ENCODE peak calls at places on chromosomes 7 and 10, in four cellular contexts. One of them, this sample, is unnamed. For H3K36me3 and H3K4me1, the result is how much of the 10 kb centered on the place peaks cover.

GRCh38 chr10:34121974-34122282 is 693.2 kb downstream of the PARD3 start:
- DNase-seq in psoas muscle: no peak
- DNase-seq in hepatocyte: no peak
- DNase-seq in fibroblast of lung: peak
- DNase-seq in this sample: no peak

GRCh38 chr7:27933691-27934565 is 194.0 kb downstream of the TAX1BP1 start:
- DNase-seq in hepatocyte: no peak
- DNase-seq in psoas muscle: no peak
- DNase-seq in fibroblast of lung: no peak
- DNase-seq in this sample: no peak

GRCh38 chr7:47578581-47579270 is 3.2 kb downstream of the TNS3 start:
- DNase-seq in hepatocyte: peak
- DNase-seq in psoas muscle: no peak
- DNase-seq in fibroblast of lung: peak
- DNase-seq in this sample: no peak

GRCh38 chr10:47371629-47372485 is 12.2 kb downstream of the ZNF488 start:
- DNase-seq in fibroblast of lung: no peak
- DNase-seq in psoas muscle: no peak
- DNase-seq in hepatocyte: no peak
- DNase-seq in this sample: no peak

GRCh38 chr7:14836571-14837189 is 65.9 kb downstream of the DGKB start:
- DNase-seq in hepatocyte: peak
- DNase-seq in psoas muscle: peak
- DNase-seq in fibroblast of lung: peak
- DNase-seq in this sample: no peak

GRCh38 chr10:90621577-90621976 is 236.3 kb downstream of the HTR7 start:
- DNase-seq in psoas muscle: no peak
- DNase-seq in hepatocyte: peak
- DNase-seq in fibroblast of lung: peak
- DNase-seq in this sample: no peak

GRCh38 chr7:75889826-75890225 is 11.0 kb downstream of the RHBDD2 start:
- DNase-seq in fibroblast of lung: no peak
- DNase-seq in hepatocyte: no peak
- DNase-seq in psoas muscle: no peak
- DNase-seq in this sample: no peak

GRCh38 chr10:112585052-112585451 is 138.0 kb downstream of the VTI1A start:
- DNase-seq in fibroblast of lung: peak
- DNase-seq in psoas muscle: no peak
- DNase-seq in hepatocyte: no peak
- DNase-seq in this sample: peak

GRCh38 chr7:132377043-132377442 is 199.2 kb downstream of the PLXNA4 start:
- DNase-seq in hepatocyte: peak
- DNase-seq in fibroblast of lung: peak
- DNase-seq in psoas muscle: no peak
- DNase-seq in this sample: no peak

GRCh38 chr10:119657725-119658124 is 6.5 kb downstream of the BAG3 start:
- DNase-seq in hepatocyte: peak
- DNase-seq in fibroblast of lung: peak
- DNase-seq in psoas muscle: no peak
- DNase-seq in this sample: no peak

GRCh38 chr10:70272925-70273316 is 10.9 kb downstream of the NPFFR1 start:
- DNase-seq in fibroblast of lung: peak
- DNase-seq in hepatocyte: no peak
- DNase-seq in psoas muscle: no peak
- DNase-seq in this sample: no peak

GRCh38 chr10:59325116-59325515 is 37.2 kb downstream of the FAM13C start:
- DNase-seq in psoas muscle: no peak
- DNase-seq in fibroblast of lung: no peak
- DNase-seq in hepatocyte: no peak
- DNase-seq in this sample: no peak

GRCh38 chr7:107538001-107538400 is 25.7 kb downstream of the COG5 start:
- DNase-seq in fibroblast of lung: no peak
- DNase-seq in hepatocyte: no peak
- DNase-seq in psoas muscle: no peak
- DNase-seq in this sample: no peak

GRCh38 chr7:133512560-133512959 is 259.7 kb downstream of the EXOC4 start:
- DNase-seq in hepatocyte: no peak
- DNase-seq in fibroblast of lung: peak
- DNase-seq in psoas muscle: no peak
- DNase-seq in this sample: no peak

GRCh38 chr7:143372070-143372469 is 9.1 kb upstream of the ZYX start:
- DNase-seq in psoas muscle: peak
- DNase-seq in hepatocyte: no peak
- DNase-seq in fibroblast of lung: peak
- DNase-seq in this sample: no peak

GRCh38 chr7:2965745-2966270 is 77.9 kb downstream of the CARD11 start:
- DNase-seq in psoas muscle: no peak
- DNase-seq in hepatocyte: no peak
- DNase-seq in fibroblast of lung: no peak
- DNase-seq in this sample: no peak

DNA sequence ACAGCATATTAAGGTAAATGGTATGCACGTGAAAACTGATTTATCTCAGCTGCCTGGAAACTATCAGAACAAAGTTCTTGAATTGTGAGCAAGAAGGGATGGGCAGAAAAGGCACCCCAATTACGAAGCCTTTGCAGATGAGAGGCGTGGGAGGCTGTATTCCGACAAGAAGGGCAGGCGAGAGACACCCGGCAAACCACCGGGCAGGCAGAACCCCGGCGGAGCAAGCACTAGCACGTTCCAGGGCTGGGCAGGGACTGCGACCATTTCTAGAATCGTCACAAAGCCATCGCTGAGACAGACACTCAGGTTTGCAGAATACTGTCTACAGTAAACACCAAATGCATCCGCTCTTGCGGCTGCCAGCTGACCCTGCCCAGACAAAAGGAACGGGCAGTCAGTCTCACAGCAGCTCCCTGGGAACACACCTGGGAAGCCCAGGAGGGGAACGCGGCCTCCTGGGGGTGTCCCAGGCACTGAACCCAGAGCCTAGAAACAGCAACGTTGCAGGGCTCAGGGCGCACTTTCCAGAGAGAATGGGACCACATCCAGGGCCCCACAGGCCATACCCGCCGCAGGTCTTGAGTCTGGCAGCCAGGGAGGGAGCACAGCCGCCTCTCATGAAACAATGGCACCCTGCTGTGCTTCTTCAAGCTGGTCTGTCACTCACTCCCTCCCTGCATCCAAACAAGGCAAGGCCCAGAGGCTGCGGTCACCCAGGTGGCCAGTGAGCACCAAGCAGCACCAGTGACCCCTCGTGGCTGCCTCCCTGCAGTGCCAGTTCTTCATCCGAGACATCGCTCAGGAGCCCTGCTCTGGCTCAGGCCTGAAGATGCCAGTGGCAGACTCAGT is 261.9 kb downstream of the PTPRN2 start:
- DNase-seq in fibroblast of lung: no peak
- DNase-seq in hepatocyte: peak
- DNase-seq in psoas muscle: no peak
- DNase-seq in this sample: no peak
- TF ChIP-seq CTCF in fibroblast of lung: no peak
- TF ChIP-seq CTCF in hepatocyte: peak
- TF ChIP-seq CTCF in psoas muscle: peak
- TF ChIP-seq CTCF in this sample: no peak

DNA sequence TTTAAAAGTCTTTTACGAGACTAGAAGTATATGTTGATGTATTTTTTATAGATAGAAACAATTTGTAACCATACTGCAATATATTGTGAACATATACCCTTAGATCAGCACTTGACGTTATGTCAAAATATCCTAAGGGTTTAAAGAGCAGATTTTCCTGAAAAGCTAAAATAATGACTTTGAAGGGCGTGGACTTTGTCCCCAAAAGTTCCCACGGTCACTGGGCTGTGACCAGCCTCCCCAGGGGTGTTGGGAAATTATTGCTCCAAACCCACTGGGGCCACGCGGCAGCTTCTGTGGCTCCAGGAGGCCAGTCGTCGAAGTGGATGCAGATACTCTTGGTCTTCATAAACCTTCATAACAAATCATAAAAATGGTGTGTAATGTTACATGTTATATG is 29.9 kb downstream of the DNAJB6 start:
- DNase-seq in hepatocyte: no peak
- DNase-seq in psoas muscle: no peak
- DNase-seq in fibroblast of lung: no peak
- DNase-seq in this sample: no peak
- H3K36me3 ChIP-seq in hepatocyte: under half
- H3K36me3 ChIP-seq in psoas muscle: under half
- H3K36me3 ChIP-seq in fibroblast of lung: under half
- H3K36me3 ChIP-seq in this sample: half or more

GRCh38 chr10:12606461-12606860 is 257.1 kb downstream of the CAMK1D start:
- DNase-seq in psoas muscle: no peak
- DNase-seq in fibroblast of lung: no peak
- DNase-seq in hepatocyte: no peak
- DNase-seq in this sample: no peak
- H3K4me1 ChIP-seq in psoas muscle: under half
- H3K4me1 ChIP-seq in fibroblast of lung: under half
- H3K4me1 ChIP-seq in hepatocyte: under half
- H3K4me1 ChIP-seq in this sample: under half

GRCh38 chr7:42843209-42843800 is 68.6 kb downstream of the C7orf25 start:
- DNase-seq in psoas muscle: no peak
- DNase-seq in hepatocyte: peak
- DNase-seq in fibroblast of lung: peak
- DNase-seq in this sample: no peak
- TF ChIP-seq CTCF in psoas muscle: peak
- TF ChIP-seq CTCF in hepatocyte: peak
- TF ChIP-seq CTCF in fibroblast of lung: peak
- TF ChIP-seq CTCF in this sample: peak

DNA sequence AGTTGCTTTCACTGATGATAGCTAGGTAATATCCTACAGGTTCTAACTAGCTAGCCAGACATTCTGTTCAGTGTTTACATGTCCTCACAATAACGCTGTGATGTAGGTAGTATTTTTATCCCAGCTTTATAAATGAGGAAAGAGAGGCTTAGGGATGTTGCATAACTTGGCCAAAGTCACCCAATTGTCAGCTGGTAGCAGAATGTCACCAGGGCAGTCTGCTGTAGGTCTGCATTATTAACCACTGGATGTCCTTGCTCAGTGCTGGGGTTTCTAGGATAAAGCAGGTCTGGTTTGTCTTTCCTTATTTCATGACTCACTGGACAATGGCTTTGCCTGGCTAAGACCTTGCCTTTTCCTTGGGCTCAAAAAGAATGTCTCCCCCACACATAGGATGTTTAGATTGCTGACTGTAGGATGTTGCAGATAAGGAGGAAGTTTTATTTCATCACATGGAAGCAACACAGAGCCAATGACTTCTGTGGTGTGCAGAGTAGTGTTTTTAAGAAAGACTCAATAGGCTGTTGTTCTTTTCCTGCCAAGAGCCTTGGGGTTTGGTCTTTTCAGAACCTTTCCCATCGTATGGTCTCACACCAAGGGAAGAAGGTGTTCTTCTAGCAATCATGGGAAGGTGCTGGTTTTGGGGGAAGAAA is 29.4 kb downstream of the WDFY4 start:
- DNase-seq in fibroblast of lung: no peak
- DNase-seq in psoas muscle: no peak
- DNase-seq in hepatocyte: no peak
- DNase-seq in this sample: no peak
- H3K36me3 ChIP-seq in fibroblast of lung: under half
- H3K36me3 ChIP-seq in psoas muscle: under half
- H3K36me3 ChIP-seq in hepatocyte: under half
- H3K36me3 ChIP-seq in this sample: under half

GRCh38 chr10:3806603-3807002 is 21.6 kb upstream of the KLF6 start:
- DNase-seq in hepatocyte: peak
- DNase-seq in fibroblast of lung: peak
- DNase-seq in psoas muscle: no peak
- DNase-seq in this sample: no peak

GRCh38 chr10:3807221-3807927 is 22.4 kb upstream of the KLF6 start:
- DNase-seq in fibroblast of lung: no peak
- DNase-seq in psoas muscle: no peak
- DNase-seq in hepatocyte: no peak
- DNase-seq in this sample: no peak

GRCh38 chr10:3805791-3806381 is 20.9 kb upstream of the KLF6 start:
- DNase-seq in hepatocyte: peak
- DNase-seq in psoas muscle: no peak
- DNase-seq in fibroblast of lung: peak
- DNase-seq in this sample: peak

GRCh38 chr10:3808689-3809199 is 23.7 kb upstream of the KLF6 start:
- DNase-seq in hepatocyte: no peak
- DNase-seq in psoas muscle: no peak
- DNase-seq in fibroblast of lung: no peak
- DNase-seq in this sample: no peak

GRCh38 chr10:3807928-3808496 is 23.0 kb upstream of the KLF6 start:
- DNase-seq in fibroblast of lung: no peak
- DNase-seq in psoas muscle: no peak
- DNase-seq in hepatocyte: peak
- DNase-seq in this sample: no peak
- H3K4me1 ChIP-seq in fibroblast of lung: under half
- H3K4me1 ChIP-seq in psoas muscle: half or more
- H3K4me1 ChIP-seq in hepatocyte: half or more
- H3K4me1 ChIP-seq in this sample: half or more

DNA sequence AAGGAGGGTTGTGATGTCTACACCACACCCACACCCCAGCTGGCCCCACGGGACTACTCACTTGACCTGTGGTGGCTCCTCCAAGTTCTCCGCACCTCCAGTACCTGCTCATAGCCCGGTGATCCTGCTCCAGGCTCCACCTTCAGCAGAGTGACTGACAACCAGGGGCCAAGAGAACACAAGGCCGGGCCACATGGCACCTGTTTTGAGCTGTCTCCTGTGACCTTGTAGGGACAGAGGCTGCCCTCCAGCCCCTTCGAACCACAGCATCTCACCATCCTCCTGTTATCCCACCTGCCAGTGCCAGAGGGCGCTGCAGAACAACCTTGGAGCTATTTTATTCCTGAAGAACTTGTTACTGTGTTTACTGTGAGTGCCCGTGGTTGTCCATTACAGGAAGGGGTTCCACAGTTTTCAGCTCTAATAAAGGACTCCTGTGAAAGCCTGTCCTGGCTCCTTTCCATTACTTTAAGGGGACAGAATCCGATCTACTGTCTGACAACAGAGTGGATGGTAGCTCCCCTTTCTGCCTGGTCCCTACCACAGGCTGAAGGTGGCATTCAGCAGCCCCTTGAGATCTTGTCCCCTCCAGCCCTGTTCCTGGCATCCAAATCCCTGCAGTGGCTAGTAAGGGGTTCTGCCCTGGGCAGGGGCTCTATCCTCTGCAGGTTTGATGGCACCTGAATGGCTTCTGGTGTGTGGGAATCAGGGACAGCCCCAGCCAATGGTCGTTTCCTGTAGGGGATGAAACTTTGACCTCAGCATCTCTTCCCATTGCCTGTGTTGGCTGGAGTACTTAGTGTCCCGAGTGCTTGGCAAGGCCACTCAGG is 50.8 kb downstream of the C10orf120 start:
- DNase-seq in hepatocyte: peak
- DNase-seq in fibroblast of lung: peak
- DNase-seq in psoas muscle: peak
- DNase-seq in this sample: no peak
- TF ChIP-seq CTCF in hepatocyte: peak
- TF ChIP-seq CTCF in fibroblast of lung: peak
- TF ChIP-seq CTCF in psoas muscle: peak
- TF ChIP-seq CTCF in this sample: peak

DNA sequence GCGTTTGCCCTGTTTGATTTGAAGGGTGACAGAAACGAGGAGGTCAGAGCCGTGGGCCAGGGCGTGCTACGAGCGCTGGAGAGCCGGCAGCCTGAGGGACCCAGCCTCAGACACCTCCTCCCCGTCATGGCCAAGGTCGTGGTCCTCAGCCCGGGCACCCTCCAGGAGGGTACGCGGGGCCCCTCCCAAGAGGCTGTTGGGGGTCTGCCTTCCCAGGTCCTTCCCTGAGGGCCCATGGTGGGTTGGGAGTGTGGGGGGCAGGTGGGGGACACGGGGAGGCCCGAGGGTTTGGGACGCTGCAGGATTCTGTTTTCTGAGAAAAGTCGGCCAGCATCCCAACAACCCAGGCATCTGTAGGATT is 7.8 kb downstream of the AP5Z1 start:
- DNase-seq in hepatocyte: no peak
- DNase-seq in psoas muscle: no peak
- DNase-seq in fibroblast of lung: no peak
- DNase-seq in this sample: no peak
- H3K36me3 ChIP-seq in hepatocyte: under half
- H3K36me3 ChIP-seq in psoas muscle: under half
- H3K36me3 ChIP-seq in fibroblast of lung: under half
- H3K36me3 ChIP-seq in this sample: half or more